ENCODE peak calls at places on chromosomes 13 and 19, in six cellular contexts. O is breast epithelium, I is IMR-90, M is thyroid gland, Z is adrenal gland, R is body of pancreas. Q is an unnamed sample. For H3K4me1, the result is how much of the 10 kb centered on the place peaks cover.

GRCh38 chr19:31318790-31319189 is 30.4 kb downstream of the TSHZ3 start:
- DNase-seq in O (no peak), I (no peak), M (no peak), Z (no peak), R (no peak), Q (no peak)

GRCh38 chr13:34155931-34156607 is 338.1 kb downstream of the RFC3 start:
- DNase-seq in O (no peak), I (peak), M (no peak), Z (peak), R (no peak), Q (no peak)

GRCh38 chr13:27437126-27437525 is 12.7 kb downstream of the GTF3A start:
- DNase-seq in O (no peak), I (no peak), M (no peak), Z (no peak), R (no peak), Q (no peak)

GRCh38 chr13:30019648-30020626 is 169.5 kb upstream of the UBL3 start:
- DNase-seq in O (no peak), I (no peak), M (no peak), Z (no peak), R (no peak), Q (no peak)

GRCh38 chr13:41268764-41269163 is 5.4 kb upstream of the MTRF1 start:
- DNase-seq in O (no peak), I (peak), M (no peak), Z (no peak), R (no peak), Q (no peak)

GRCh38 chr19:31627824-31628223 is 278.6 kb upstream of the TSHZ3 start:
- DNase-seq in O (no peak), I (no peak), M (no peak), Z (no peak), R (no peak), Q (no peak)

GRCh38 chr19:4748589-4748988 is 24.9 kb upstream of the DPP9 start:
- DNase-seq in O (no peak), I (no peak), M (no peak), Z (no peak), R (no peak), Q (no peak)

GRCh38 chr19:41995959-41996797 is 2.1 kb upstream of the ATP1A3 start:
- DNase-seq in O (no peak), I (no peak), M (no peak), Z (no peak), R (no peak), Q (no peak)

GRCh38 chr13:38686635-38687245 is at the start of gene FREM2:
- DNase-seq in O (no peak), I (no peak), M (peak), Z (no peak), R (peak), Q (no peak)

GRCh38 chr13:23547000-23547590 is 23.1 kb upstream of the TNFRSF19 start:
- DNase-seq in O (no peak), I (peak), M (peak), Z (peak), R (no peak), Q (peak)

GRCh38 chr19:22545751-22546150 is 88.4 kb upstream of the ZNF492 start:
- DNase-seq in O (peak), I (no peak), M (peak), Z (peak), R (peak), Q (peak)

GRCh38 chr13:86174632-86175031 is 375.4 kb upstream of the SLITRK6 start:
- DNase-seq in O (no peak), I (no peak), M (no peak), Z (no peak), R (no peak), Q (no peak)

GRCh38 chr19:33063356-33064116 is 1.2 kb downstream of the RHPN2 start:
- DNase-seq in O (no peak), I (peak), M (peak), Z (no peak), R (peak), Q (peak)

GRCh38 chr19:10290876-10291553 is 1.3 kb downstream of the ICAM5 start:
- DNase-seq in O (no peak), I (peak), M (peak), Z (no peak), R (peak), Q (no peak)

GRCh38 chr13:107753286-107753685 is 462.1 kb downstream of the LIG4 start:
- DNase-seq in O (no peak), I (no peak), M (no peak), Z (no peak), R (no peak), Q (no peak)

GRCh38 chr19:46603752-46604241 is 2.7 kb downstream of the CALM3 start:
- DNase-seq in O (no peak), I (no peak), M (no peak), Z (no peak), R (no peak), Q (no peak)

DNA sequence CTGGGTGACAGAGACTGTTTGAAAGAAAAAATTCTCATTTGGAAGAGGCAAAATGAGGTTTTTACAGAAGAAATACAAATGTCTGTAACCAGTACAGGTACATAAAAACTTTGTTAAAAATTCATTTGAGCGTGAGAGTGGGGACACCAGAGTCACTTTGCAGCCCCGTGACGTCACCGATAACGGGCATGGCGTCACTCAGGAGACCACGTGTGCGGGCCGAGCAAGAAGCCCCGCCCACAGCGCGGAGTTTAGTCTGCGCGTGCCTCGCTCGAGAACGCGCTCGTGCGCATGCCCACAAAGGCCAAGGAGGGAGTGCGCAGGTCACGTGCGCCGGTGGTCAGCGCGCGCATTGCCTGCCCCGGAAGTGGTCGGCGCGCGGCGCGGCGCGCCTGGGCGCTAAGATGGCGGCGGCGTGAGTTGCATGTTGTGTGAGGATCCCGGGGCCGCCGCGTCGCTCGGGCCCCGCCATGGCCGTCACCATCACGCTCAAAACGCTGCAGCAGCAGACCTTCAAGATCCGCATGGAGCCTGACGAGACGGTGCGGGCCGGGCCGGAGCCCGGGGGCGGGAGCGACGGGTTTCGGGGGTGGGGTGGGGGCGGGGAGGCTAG is at the start of gene RAD23A:
- DNase-seq in O (peak), I (peak), M (peak), Z (peak), R (peak), Q (peak)
- TF ChIP-seq POLR2A in O (peak), I (peak), M (peak), Z (peak), R (peak), Q (peak)

GRCh38 chr19:50047686-50048085 is 21.9 kb downstream of the ZNF473 start:
- DNase-seq in O (no peak), I (peak), M (no peak), Z (no peak), R (no peak), Q (no peak)

GRCh38 chr19:50058425-50058824 is 32.6 kb downstream of the ZNF473 start:
- DNase-seq in O (no peak), I (no peak), M (no peak), Z (no peak), R (no peak), Q (no peak)

GRCh38 chr19:50051964-50052363 is 26.2 kb downstream of the ZNF473 start:
- DNase-seq in O (no peak), I (no peak), M (no peak), Z (no peak), R (no peak), Q (no peak)

GRCh38 chr19:50050406-50051223 is 24.8 kb downstream of the ZNF473 start:
- DNase-seq in O (peak), I (peak), M (peak), Z (peak), R (peak), Q (peak)

GRCh38 chr19:50053119-50053518 is 27.3 kb downstream of the ZNF473 start:
- DNase-seq in O (no peak), I (no peak), M (no peak), Z (no peak), R (no peak), Q (no peak)
- H3K4me1 ChIP-seq in O (under half), I (under half), M (under half), Z (under half), R (under half), Q (under half)

DNA sequence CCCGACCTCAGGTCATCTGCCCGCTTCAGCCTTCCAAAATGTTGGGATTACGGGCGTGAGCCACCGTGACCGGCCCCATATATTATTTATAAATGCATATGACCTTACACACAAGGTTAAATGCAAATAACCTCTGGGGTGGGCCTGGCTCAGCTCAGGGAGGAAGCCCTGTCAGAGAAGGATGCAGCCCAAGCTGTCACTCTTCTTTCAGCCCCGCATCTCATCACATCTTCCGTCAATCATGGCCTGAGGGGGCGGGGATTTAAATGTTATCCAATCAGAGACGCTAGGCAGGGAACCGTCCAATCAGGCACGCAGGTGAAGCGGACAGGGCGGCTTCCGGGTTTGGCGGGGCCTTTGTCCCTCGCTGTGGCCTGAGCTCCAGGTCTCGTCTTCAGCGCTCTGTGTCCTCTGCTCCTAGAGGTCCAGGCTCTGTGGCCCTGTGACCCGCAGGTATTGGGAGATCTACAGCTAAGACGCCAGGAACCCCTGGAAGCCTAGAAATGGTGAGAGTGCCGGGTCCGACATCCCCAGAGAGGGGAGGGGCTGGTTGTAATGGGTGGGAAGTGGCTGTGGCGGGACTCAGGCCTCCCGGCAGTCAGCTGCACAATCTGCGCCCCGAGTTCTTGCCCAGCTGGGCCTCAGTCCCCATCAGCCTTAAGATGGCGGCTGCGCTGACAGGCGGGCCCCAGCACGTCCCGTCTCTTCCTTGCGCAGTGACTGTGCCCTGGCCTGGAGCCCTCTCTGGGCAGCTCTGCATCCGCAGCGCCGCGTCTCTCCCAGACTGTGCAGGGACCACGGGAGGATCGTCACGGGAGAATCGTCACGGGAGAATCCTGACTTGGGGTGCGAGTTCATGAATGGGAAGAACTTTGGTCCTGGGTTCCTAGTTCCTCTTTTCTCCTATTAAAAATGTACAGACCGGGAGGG is at the start of gene ZNF430:
- DNase-seq in O (peak), I (peak), M (peak), Z (peak), R (peak), Q (peak)
- TF ChIP-seq POLR2A in O (no peak), I (peak), M (peak), Z (peak), R (peak), Q (no peak)

GRCh38 chr19:1856698-1857603 is 6.4 kb downstream of the KLF16 start:
- DNase-seq in O (peak), I (peak), M (peak), Z (peak), R (peak), Q (peak)

GRCh38 chr19:1859319-1859718 is 4.1 kb downstream of the KLF16 start:
- DNase-seq in O (no peak), I (no peak), M (no peak), Z (no peak), R (no peak), Q (no peak)

GRCh38 chr19:1857648-1858326 is 5.6 kb downstream of the KLF16 start:
- DNase-seq in O (no peak), I (no peak), M (no peak), Z (no peak), R (peak), Q (no peak)

GRCh38 chr19:1860133-1860775 is 3.1 kb downstream of the KLF16 start:
- DNase-seq in O (no peak), I (peak), M (peak), Z (no peak), R (peak), Q (peak)

DNA sequence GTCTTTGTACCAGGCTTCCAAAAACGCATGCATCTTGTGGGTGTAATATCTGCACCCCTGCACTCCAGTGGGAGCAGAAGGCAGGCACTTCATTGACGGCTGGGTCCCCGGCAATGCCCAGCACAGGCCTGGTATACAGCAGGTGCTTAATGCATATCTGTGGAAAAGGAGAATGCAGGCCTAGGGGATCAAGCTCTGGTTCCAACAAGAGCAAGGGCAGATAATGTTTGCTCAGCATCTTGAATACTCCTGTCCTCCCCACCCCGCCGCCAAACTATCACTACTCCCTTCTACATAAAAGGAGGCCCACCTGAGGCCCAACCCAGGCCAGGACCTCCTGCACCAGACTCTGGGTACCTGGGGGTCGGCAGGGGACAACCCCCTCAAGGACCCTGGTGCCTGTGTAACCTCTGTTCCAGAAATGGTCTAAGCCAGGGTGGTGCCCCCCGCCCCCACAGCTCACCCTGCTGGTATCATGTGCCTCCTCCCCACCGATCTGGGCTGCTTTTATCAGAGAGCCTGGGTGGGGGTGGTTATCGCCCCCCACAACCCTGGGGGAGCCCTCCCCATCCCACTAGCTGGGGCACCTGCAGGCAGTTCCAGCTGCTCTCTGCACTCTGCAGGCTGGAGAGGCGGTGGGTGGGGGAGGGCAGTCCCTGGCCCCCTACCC is 4.8 kb downstream of the KLF16 start:
- DNase-seq in O (no peak), I (no peak), M (no peak), Z (no peak), R (no peak), Q (no peak)
- H3K4me1 ChIP-seq in O (under half), I (half or more), M (under half), Z (half or more), R (half or more), Q (under half)

GRCh38 chr19:14536926-14537692 is 7.7 kb downstream of the TECR start:
- DNase-seq in O (peak), I (no peak), M (peak), Z (peak), R (peak), Q (peak)
- TF ChIP-seq POLR2A in O (no peak), I (no peak), M (peak), Z (peak), R (no peak), Q (no peak)

GRCh38 chr13:97254809-97255208 is 32.7 kb downstream of the MBNL2 start:
- DNase-seq in O (no peak), I (peak), M (no peak), Z (no peak), R (no peak), Q (no peak)
- H3K4me1 ChIP-seq in O (under half), I (under half), M (under half), Z (half or more), R (half or more), Q (under half)

GRCh38 chr13:32538621-32539246 is at the start of gene N4BP2L2:
- DNase-seq in O (peak), I (peak), M (peak), Z (peak), R (peak), Q (peak)
- TF ChIP-seq POLR2A in O (peak), I (peak), M (peak), Z (peak), R (no peak), Q (peak)

GRCh38 chr19:38037151-38037611 is 130.2 kb downstream of the SIPA1L3 start:
- DNase-seq in O (no peak), I (no peak), M (peak), Z (no peak), R (peak), Q (no peak)

GRCh38 chr19:38033658-38034150 is 126.7 kb downstream of the SIPA1L3 start:
- DNase-seq in O (no peak), I (no peak), M (no peak), Z (no peak), R (no peak), Q (no peak)

GRCh38 chr19:38035515-38036495 is 128.8 kb downstream of the SIPA1L3 start:
- DNase-seq in O (no peak), I (peak), M (peak), Z (peak), R (no peak), Q (no peak)

GRCh38 chr19:38034153-38034835 is 127.3 kb downstream of the SIPA1L3 start:
- DNase-seq in O (no peak), I (peak), M (no peak), Z (no peak), R (no peak), Q (no peak)

GRCh38 chr19:38036707-38037106 is 129.7 kb downstream of the SIPA1L3 start:
- DNase-seq in O (no peak), I (no peak), M (no peak), Z (no peak), R (no peak), Q (no peak)
- H3K4me1 ChIP-seq in O (under half), I (under half), M (under half), Z (under half), R (under half), Q (under half)

Q was measured in uterus.